ENCODE peak calls at places on chromosomes 4 and X, in eight cellular contexts. O is HS-5, Q is trophoblast cell, E is NCI-H1092 treated with DMSO at 0.1 percent for 48 hours, F is HFF-Myc, K is NCI-H187, L is fibroblast of lung, H is heart left ventricle. C is an unnamed sample.

GRCh38 chrX:150899191-150899757 is 806 bp upstream of the CD99L2 start:
- DNase-seq in O (no peak), Q (peak), E (peak), F (no peak), K (peak), L (peak), H (peak), C (peak)

GRCh38 chr4:156800463-156800862 is 171.1 kb downstream of the PDGFC start:
- DNase-seq in O (no peak), Q (no peak), E (no peak), F (no peak), K (no peak), L (no peak), H (no peak), C (no peak)

GRCh38 chr4:148914301-148914700 is 472.1 kb upstream of the NR3C2 start:
- DNase-seq in O (no peak), Q (no peak), E (no peak), F (no peak), K (no peak), L (no peak), H (no peak), C (no peak)

GRCh38 chrX:151543706-151544105 is 19.8 kb upstream of the PASD1 start:
- DNase-seq in O (no peak), Q (no peak), E (no peak), F (no peak), K (no peak), L (no peak), H (no peak), C (peak)

GRCh38 chrX:54087661-54088060 is 43.4 kb upstream of the PHF8 start:
- DNase-seq in O (no peak), Q (peak), E (peak), F (no peak), K (no peak), L (no peak), H (no peak), C (no peak)

GRCh38 chrX:94551831-94552230 is 877.8 kb downstream of the FAM133A start:
- DNase-seq in O (no peak), Q (no peak), E (no peak), F (no peak), K (no peak), L (no peak), H (no peak), C (no peak)

GRCh38 chrX:103562801-103563200 is 22.5 kb upstream of the TCEAL4 start:
- DNase-seq in O (no peak), Q (no peak), E (no peak), F (no peak), K (no peak), L (no peak), H (no peak), C (no peak)

GRCh38 chrX:20144491-20144890 is 2.9 kb upstream of the EIF1AX start:
- DNase-seq in O (peak), Q (no peak), E (no peak), F (peak), K (no peak), L (peak), H (no peak), C (no peak)

GRCh38 chr4:80237992-80238391 is 28.5 kb upstream of the FGF5 start:
- DNase-seq in O (peak), Q (peak), E (no peak), F (peak), K (no peak), L (peak), H (no peak), C (no peak)

GRCh38 chr4:83029688-83030087 is 5.3 kb upstream of the COPS4 start:
- DNase-seq in O (no peak), Q (no peak), E (no peak), F (no peak), K (no peak), L (no peak), H (no peak), C (no peak)

C was measured in Caki2.